ENCODE peak calls at places on chromosomes 12 and 14, in six cellular contexts. One of them, this sample, is unnamed.

GRCh38 chr14:30443368-30444007 is 115.5 kb upstream of the G2E3 start:
- DNase-seq in AG09309: peak; percentile 2
- DNase-seq in stimulated activated CD4-positive, alpha-beta T cell treated with anti-CD3 and anti-CD28 coated beads, Interleukin-15, amount 100 ng/mL, for 24 hours: no peak
- DNase-seq in HL-60: no peak
- DNase-seq in fibroblast of lung: peak; percentile 66
- DNase-seq in lower lobe of right lung: no peak
- DNase-seq in this sample: no peak

GRCh38 chr12:4579305-4580097 is 17.5 kb downstream of the DYRK4 start:
- DNase-seq in AG09309: no peak
- DNase-seq in stimulated activated CD4-positive, alpha-beta T cell treated with anti-CD3 and anti-CD28 coated beads, Interleukin-15, amount 100 ng/mL, for 24 hours: no peak
- DNase-seq in HL-60: no peak
- DNase-seq in fibroblast of lung: peak; percentile 15
- DNase-seq in lower lobe of right lung: no peak
- DNase-seq in this sample: no peak

GRCh38 chr14:57725399-57726077 is 140.4 kb downstream of the SLC35F4 start:
- DNase-seq in AG09309: no peak
- DNase-seq in stimulated activated CD4-positive, alpha-beta T cell treated with anti-CD3 and anti-CD28 coated beads, Interleukin-15, amount 100 ng/mL, for 24 hours: no peak
- DNase-seq in HL-60: no peak
- DNase-seq in fibroblast of lung: no peak
- DNase-seq in lower lobe of right lung: no peak
- DNase-seq in this sample: no peak

GRCh38 chr12:68789144-68789878 is 18.7 kb upstream of the MDM2 start:
- DNase-seq in AG09309: no peak
- DNase-seq in stimulated activated CD4-positive, alpha-beta T cell treated with anti-CD3 and anti-CD28 coated beads, Interleukin-15, amount 100 ng/mL, for 24 hours: no peak
- DNase-seq in HL-60: no peak
- DNase-seq in fibroblast of lung: no peak
- DNase-seq in lower lobe of right lung: no peak
- DNase-seq in this sample: peak; percentile 60

GRCh38 chr14:99667821-99668220 is 16.3 kb upstream of the CYP46A1 start:
- DNase-seq in AG09309: no peak
- DNase-seq in stimulated activated CD4-positive, alpha-beta T cell treated with anti-CD3 and anti-CD28 coated beads, Interleukin-15, amount 100 ng/mL, for 24 hours: no peak
- DNase-seq in HL-60: peak; percentile 3
- DNase-seq in fibroblast of lung: no peak
- DNase-seq in lower lobe of right lung: no peak
- DNase-seq in this sample: no peak

GRCh38 chr14:80996049-80996901 is 40.9 kb downstream of the TSHR start:
- DNase-seq in AG09309: peak; percentile 79
- DNase-seq in stimulated activated CD4-positive, alpha-beta T cell treated with anti-CD3 and anti-CD28 coated beads, Interleukin-15, amount 100 ng/mL, for 24 hours: peak; percentile 25
- DNase-seq in HL-60: peak; percentile 54
- DNase-seq in fibroblast of lung: peak; percentile 89
- DNase-seq in lower lobe of right lung: no peak
- DNase-seq in this sample: no peak

GRCh38 chr12:18443768-18444437 is 182.6 kb downstream of the PIK3C2G start:
- DNase-seq in AG09309: no peak
- DNase-seq in stimulated activated CD4-positive, alpha-beta T cell treated with anti-CD3 and anti-CD28 coated beads, Interleukin-15, amount 100 ng/mL, for 24 hours: no peak
- DNase-seq in HL-60: no peak
- DNase-seq in fibroblast of lung: no peak
- DNase-seq in lower lobe of right lung: no peak
- DNase-seq in this sample: no peak

GRCh38 chr12:117485984-117486839 is 124.8 kb upstream of the NOS1 start:
- DNase-seq in AG09309: no peak
- DNase-seq in stimulated activated CD4-positive, alpha-beta T cell treated with anti-CD3 and anti-CD28 coated beads, Interleukin-15, amount 100 ng/mL, for 24 hours: no peak
- DNase-seq in HL-60: no peak
- DNase-seq in fibroblast of lung: no peak
- DNase-seq in lower lobe of right lung: no peak
- DNase-seq in this sample: no peak

GRCh38 chr12:111313833-111314259 is 55.0 kb downstream of the PHETA1 start:
- DNase-seq in AG09309: peak; percentile 5
- DNase-seq in stimulated activated CD4-positive, alpha-beta T cell treated with anti-CD3 and anti-CD28 coated beads, Interleukin-15, amount 100 ng/mL, for 24 hours: peak; percentile 84
- DNase-seq in HL-60: peak; percentile 60
- DNase-seq in fibroblast of lung: peak; percentile 73
- DNase-seq in lower lobe of right lung: peak; percentile 78
- DNase-seq in this sample: peak; percentile 76

GRCh38 chr12:104534162-104534856 is 77.6 kb downstream of the CHST11 start:
- DNase-seq in AG09309: no peak
- DNase-seq in stimulated activated CD4-positive, alpha-beta T cell treated with anti-CD3 and anti-CD28 coated beads, Interleukin-15, amount 100 ng/mL, for 24 hours: no peak
- DNase-seq in HL-60: no peak
- DNase-seq in fibroblast of lung: no peak
- DNase-seq in lower lobe of right lung: no peak
- DNase-seq in this sample: no peak

GRCh38 chr12:90945070-90945649 is 9.8 kb downstream of the CCER1 start:
- DNase-seq in AG09309: no peak
- DNase-seq in stimulated activated CD4-positive, alpha-beta T cell treated with anti-CD3 and anti-CD28 coated beads, Interleukin-15, amount 100 ng/mL, for 24 hours: no peak
- DNase-seq in HL-60: no peak
- DNase-seq in fibroblast of lung: peak; percentile 61
- DNase-seq in lower lobe of right lung: no peak
- DNase-seq in this sample: no peak

GRCh38 chr14:92425101-92425500 is 88.5 kb upstream of the RIN3 start:
- DNase-seq in AG09309: no peak
- DNase-seq in stimulated activated CD4-positive, alpha-beta T cell treated with anti-CD3 and anti-CD28 coated beads, Interleukin-15, amount 100 ng/mL, for 24 hours: no peak
- DNase-seq in HL-60: no peak
- DNase-seq in fibroblast of lung: peak; percentile 52
- DNase-seq in lower lobe of right lung: no peak
- DNase-seq in this sample: no peak

GRCh38 chr14:105092912-105093425 is 27.7 kb upstream of the GPR132 start:
- DNase-seq in AG09309: no peak
- DNase-seq in stimulated activated CD4-positive, alpha-beta T cell treated with anti-CD3 and anti-CD28 coated beads, Interleukin-15, amount 100 ng/mL, for 24 hours: peak; percentile 75
- DNase-seq in HL-60: no peak
- DNase-seq in fibroblast of lung: peak; percentile 43
- DNase-seq in lower lobe of right lung: peak; percentile 78
- DNase-seq in this sample: no peak

This sample was measured in right lobe of liver.